ENCODE peak calls at places on chromosomes 16 and 17, in eight cellular contexts. One of them, this sample, is unnamed.

GRCh38 chr17:67359960-67360817 is 6.2 kb downstream of the PSMD12 start:
- DNase-seq in PC-9: no peak
- DNase-seq in A673: peak
- DNase-seq in A549: peak
- DNase-seq in tibial nerve: no peak
- DNase-seq in activated CD8-positive, alpha-beta T cell treated with anti-CD3 and anti-CD28 coated beads for 36 hours: peak
- DNase-seq in astrocyte of the cerebellum: no peak
- DNase-seq in HFF-Myc: no peak
- DNase-seq in this sample: no peak

GRCh38 chr16:65494080-65494479 is 372.2 kb upstream of the CDH11 start:
- DNase-seq in PC-9: no peak
- DNase-seq in A673: peak
- DNase-seq in A549: no peak
- DNase-seq in tibial nerve: no peak
- DNase-seq in activated CD8-positive, alpha-beta T cell treated with anti-CD3 and anti-CD28 coated beads for 36 hours: no peak
- DNase-seq in astrocyte of the cerebellum: no peak
- DNase-seq in HFF-Myc: no peak
- DNase-seq in this sample: no peak

GRCh38 chr17:76102944-76103273 is 678 bp downstream of the EXOC7 start:
- DNase-seq in PC-9: no peak
- DNase-seq in A673: no peak
- DNase-seq in A549: no peak
- DNase-seq in tibial nerve: no peak
- DNase-seq in activated CD8-positive, alpha-beta T cell treated with anti-CD3 and anti-CD28 coated beads for 36 hours: no peak
- DNase-seq in astrocyte of the cerebellum: no peak
- DNase-seq in HFF-Myc: no peak
- DNase-seq in this sample: no peak

GRCh38 chr17:48499248-48499647 is 31.6 kb downstream of the HOXB1 start:
- DNase-seq in PC-9: no peak
- DNase-seq in A673: no peak
- DNase-seq in A549: no peak
- DNase-seq in tibial nerve: no peak
- DNase-seq in activated CD8-positive, alpha-beta T cell treated with anti-CD3 and anti-CD28 coated beads for 36 hours: no peak
- DNase-seq in astrocyte of the cerebellum: no peak
- DNase-seq in HFF-Myc: no peak
- DNase-seq in this sample: no peak

GRCh38 chr16:50475170-50475569 is 73.0 kb upstream of the NKD1 start:
- DNase-seq in PC-9: no peak
- DNase-seq in A673: no peak
- DNase-seq in A549: no peak
- DNase-seq in tibial nerve: no peak
- DNase-seq in activated CD8-positive, alpha-beta T cell treated with anti-CD3 and anti-CD28 coated beads for 36 hours: no peak
- DNase-seq in astrocyte of the cerebellum: no peak
- DNase-seq in HFF-Myc: no peak
- DNase-seq in this sample: no peak

GRCh38 chr17:77875881-77876509 is 82.5 kb upstream of the TNRC6C start:
- DNase-seq in PC-9: no peak
- DNase-seq in A673: no peak
- DNase-seq in A549: peak
- DNase-seq in tibial nerve: no peak
- DNase-seq in activated CD8-positive, alpha-beta T cell treated with anti-CD3 and anti-CD28 coated beads for 36 hours: peak
- DNase-seq in astrocyte of the cerebellum: no peak
- DNase-seq in HFF-Myc: no peak
- DNase-seq in this sample: no peak

GRCh38 chr16:80407265-80407987 is 133.4 kb upstream of the DYNLRB2 start:
- DNase-seq in PC-9: no peak
- DNase-seq in A673: no peak
- DNase-seq in A549: no peak
- DNase-seq in tibial nerve: no peak
- DNase-seq in activated CD8-positive, alpha-beta T cell treated with anti-CD3 and anti-CD28 coated beads for 36 hours: no peak
- DNase-seq in astrocyte of the cerebellum: no peak
- DNase-seq in HFF-Myc: no peak
- DNase-seq in this sample: no peak

GRCh38 chr17:30956764-30957374 is 14.0 kb upstream of the RNF135 start:
- DNase-seq in PC-9: no peak
- DNase-seq in A673: no peak
- DNase-seq in A549: no peak
- DNase-seq in tibial nerve: no peak
- DNase-seq in activated CD8-positive, alpha-beta T cell treated with anti-CD3 and anti-CD28 coated beads for 36 hours: no peak
- DNase-seq in astrocyte of the cerebellum: peak
- DNase-seq in HFF-Myc: no peak
- DNase-seq in this sample: no peak

GRCh38 chr17:1908699-1909309 is 79.0 kb downstream of the RPA1 start:
- DNase-seq in PC-9: peak
- DNase-seq in A673: peak
- DNase-seq in A549: peak
- DNase-seq in tibial nerve: peak
- DNase-seq in activated CD8-positive, alpha-beta T cell treated with anti-CD3 and anti-CD28 coated beads for 36 hours: peak
- DNase-seq in astrocyte of the cerebellum: peak
- DNase-seq in HFF-Myc: peak
- DNase-seq in this sample: peak

GRCh38 chr17:81652901-81653771 is 3.2 kb downstream of the PDE6G start:
- DNase-seq in PC-9: no peak
- DNase-seq in A673: no peak
- DNase-seq in A549: no peak
- DNase-seq in tibial nerve: no peak
- DNase-seq in activated CD8-positive, alpha-beta T cell treated with anti-CD3 and anti-CD28 coated beads for 36 hours: peak
- DNase-seq in astrocyte of the cerebellum: no peak
- DNase-seq in HFF-Myc: no peak
- DNase-seq in this sample: no peak

GRCh38 chr17:77735341-77736206 is 222.9 kb upstream of the TNRC6C start:
- DNase-seq in PC-9: no peak
- DNase-seq in A673: peak
- DNase-seq in A549: no peak
- DNase-seq in tibial nerve: no peak
- DNase-seq in activated CD8-positive, alpha-beta T cell treated with anti-CD3 and anti-CD28 coated beads for 36 hours: no peak
- DNase-seq in astrocyte of the cerebellum: no peak
- DNase-seq in HFF-Myc: no peak
- DNase-seq in this sample: no peak

GRCh38 chr16:27273670-27274522 is 5.3 kb upstream of the NSMCE1 start:
- DNase-seq in PC-9: no peak
- DNase-seq in A673: no peak
- DNase-seq in A549: peak
- DNase-seq in tibial nerve: no peak
- DNase-seq in activated CD8-positive, alpha-beta T cell treated with anti-CD3 and anti-CD28 coated beads for 36 hours: peak
- DNase-seq in astrocyte of the cerebellum: peak
- DNase-seq in HFF-Myc: no peak
- DNase-seq in this sample: no peak

GRCh38 chr17:5011928-5012327 is 14.2 kb downstream of the KIF1C start:
- DNase-seq in PC-9: no peak
- DNase-seq in A673: no peak
- DNase-seq in A549: no peak
- DNase-seq in tibial nerve: no peak
- DNase-seq in activated CD8-positive, alpha-beta T cell treated with anti-CD3 and anti-CD28 coated beads for 36 hours: peak
- DNase-seq in astrocyte of the cerebellum: no peak
- DNase-seq in HFF-Myc: no peak
- DNase-seq in this sample: no peak

GRCh38 chr16:79132745-79133144 is 467.8 kb downstream of the MAF start:
- DNase-seq in PC-9: no peak
- DNase-seq in A673: no peak
- DNase-seq in A549: no peak
- DNase-seq in tibial nerve: no peak
- DNase-seq in activated CD8-positive, alpha-beta T cell treated with anti-CD3 and anti-CD28 coated beads for 36 hours: no peak
- DNase-seq in astrocyte of the cerebellum: no peak
- DNase-seq in HFF-Myc: no peak
- DNase-seq in this sample: no peak

GRCh38 chr16:56792960-56793359 is 63.0 kb downstream of the NUP93 start:
- DNase-seq in PC-9: no peak
- DNase-seq in A673: peak
- DNase-seq in A549: no peak
- DNase-seq in tibial nerve: no peak
- DNase-seq in activated CD8-positive, alpha-beta T cell treated with anti-CD3 and anti-CD28 coated beads for 36 hours: no peak
- DNase-seq in astrocyte of the cerebellum: no peak
- DNase-seq in HFF-Myc: no peak
- DNase-seq in this sample: no peak

GRCh38 chr16:56797861-56798260 is 67.1 kb upstream of the SLC12A3 start:
- DNase-seq in PC-9: no peak
- DNase-seq in A673: no peak
- DNase-seq in A549: no peak
- DNase-seq in tibial nerve: no peak
- DNase-seq in activated CD8-positive, alpha-beta T cell treated with anti-CD3 and anti-CD28 coated beads for 36 hours: no peak
- DNase-seq in astrocyte of the cerebellum: no peak
- DNase-seq in HFF-Myc: no peak
- DNase-seq in this sample: no peak

GRCh38 chr16:56789360-56789759 is 59.4 kb downstream of the NUP93 start:
- DNase-seq in PC-9: peak
- DNase-seq in A673: peak
- DNase-seq in A549: peak
- DNase-seq in tibial nerve: no peak
- DNase-seq in activated CD8-positive, alpha-beta T cell treated with anti-CD3 and anti-CD28 coated beads for 36 hours: peak
- DNase-seq in astrocyte of the cerebellum: peak
- DNase-seq in HFF-Myc: no peak
- DNase-seq in this sample: no peak

GRCh38 chr16:56795011-56795410 is 65.1 kb downstream of the NUP93 start:
- DNase-seq in PC-9: no peak
- DNase-seq in A673: no peak
- DNase-seq in A549: no peak
- DNase-seq in tibial nerve: no peak
- DNase-seq in activated CD8-positive, alpha-beta T cell treated with anti-CD3 and anti-CD28 coated beads for 36 hours: no peak
- DNase-seq in astrocyte of the cerebellum: no peak
- DNase-seq in HFF-Myc: no peak
- DNase-seq in this sample: no peak

GRCh38 chr16:56793504-56793903 is 63.6 kb downstream of the NUP93 start:
- DNase-seq in PC-9: no peak
- DNase-seq in A673: no peak
- DNase-seq in A549: peak
- DNase-seq in tibial nerve: no peak
- DNase-seq in activated CD8-positive, alpha-beta T cell treated with anti-CD3 and anti-CD28 coated beads for 36 hours: peak
- DNase-seq in astrocyte of the cerebellum: peak
- DNase-seq in HFF-Myc: no peak
- DNase-seq in this sample: no peak
- TF ChIP-seq CTCF in PC-9: peak
- TF ChIP-seq CTCF in A673: peak
- TF ChIP-seq CTCF in A549: peak
- TF ChIP-seq CTCF in tibial nerve: peak
- TF ChIP-seq CTCF in activated CD8-positive, alpha-beta T cell treated with anti-CD3 and anti-CD28 coated beads for 36 hours: no peak
- TF ChIP-seq CTCF in astrocyte of the cerebellum: peak
- TF ChIP-seq CTCF in HFF-Myc: peak
- TF ChIP-seq CTCF in this sample: peak

GRCh38 chr17:42904110-42904469 is 3.5 kb downstream of the G6PC1 start:
- DNase-seq in PC-9: no peak
- DNase-seq in A673: no peak
- DNase-seq in A549: no peak
- DNase-seq in tibial nerve: no peak
- DNase-seq in activated CD8-positive, alpha-beta T cell treated with anti-CD3 and anti-CD28 coated beads for 36 hours: no peak
- DNase-seq in astrocyte of the cerebellum: no peak
- DNase-seq in HFF-Myc: no peak
- DNase-seq in this sample: no peak
- TF ChIP-seq CTCF in PC-9: no peak
- TF ChIP-seq CTCF in A673: no peak
- TF ChIP-seq CTCF in A549: no peak
- TF ChIP-seq CTCF in tibial nerve: no peak
- TF ChIP-seq CTCF in activated CD8-positive, alpha-beta T cell treated with anti-CD3 and anti-CD28 coated beads for 36 hours: no peak
- TF ChIP-seq CTCF in astrocyte of the cerebellum: no peak
- TF ChIP-seq CTCF in HFF-Myc: no peak
- TF ChIP-seq CTCF in this sample: no peak

DNA sequence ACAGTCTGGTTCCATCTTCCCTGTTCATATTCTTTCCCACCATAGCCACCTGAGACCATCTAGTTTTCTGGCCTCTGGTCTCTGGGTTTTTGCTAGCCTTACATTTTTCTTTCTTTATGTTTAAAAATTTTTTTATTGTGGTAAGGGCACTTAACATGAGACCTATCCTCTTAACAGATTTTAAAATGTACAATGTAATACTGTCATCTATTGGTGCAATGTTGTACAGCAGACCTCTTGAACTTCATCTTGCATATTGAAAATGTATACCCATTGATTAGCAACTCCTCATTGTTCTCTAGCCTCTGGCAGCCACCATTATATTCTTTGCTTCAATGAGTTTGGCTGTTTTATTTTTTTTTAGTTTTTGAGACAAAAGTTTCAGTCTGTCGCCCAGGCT is 39.2 kb downstream of the ITGAM start:
- DNase-seq in PC-9: no peak
- DNase-seq in A673: no peak
- DNase-seq in A549: peak
- DNase-seq in tibial nerve: no peak
- DNase-seq in activated CD8-positive, alpha-beta T cell treated with anti-CD3 and anti-CD28 coated beads for 36 hours: no peak
- DNase-seq in astrocyte of the cerebellum: no peak
- DNase-seq in HFF-Myc: no peak
- DNase-seq in this sample: no peak
- TF ChIP-seq CTCF in PC-9: peak
- TF ChIP-seq CTCF in A673: peak
- TF ChIP-seq CTCF in A549: peak
- TF ChIP-seq CTCF in tibial nerve: no peak
- TF ChIP-seq CTCF in activated CD8-positive, alpha-beta T cell treated with anti-CD3 and anti-CD28 coated beads for 36 hours: no peak
- TF ChIP-seq CTCF in astrocyte of the cerebellum: no peak
- TF ChIP-seq CTCF in HFF-Myc: peak
- TF ChIP-seq CTCF in this sample: no peak

GRCh38 chr16:8398548-8398947 is 191.8 kb downstream of the TMEM114 start:
- DNase-seq in PC-9: no peak
- DNase-seq in A673: no peak
- DNase-seq in A549: no peak
- DNase-seq in tibial nerve: no peak
- DNase-seq in activated CD8-positive, alpha-beta T cell treated with anti-CD3 and anti-CD28 coated beads for 36 hours: no peak
- DNase-seq in astrocyte of the cerebellum: no peak
- DNase-seq in HFF-Myc: no peak
- DNase-seq in this sample: no peak

GRCh38 chr16:8402981-8403853 is 187.1 kb downstream of the TMEM114 start:
- DNase-seq in PC-9: no peak
- DNase-seq in A673: no peak
- DNase-seq in A549: no peak
- DNase-seq in tibial nerve: no peak
- DNase-seq in activated CD8-positive, alpha-beta T cell treated with anti-CD3 and anti-CD28 coated beads for 36 hours: no peak
- DNase-seq in astrocyte of the cerebellum: no peak
- DNase-seq in HFF-Myc: no peak
- DNase-seq in this sample: no peak

GRCh38 chr16:8407351-8407750 is 183.0 kb downstream of the TMEM114 start:
- DNase-seq in PC-9: no peak
- DNase-seq in A673: no peak
- DNase-seq in A549: no peak
- DNase-seq in tibial nerve: no peak
- DNase-seq in activated CD8-positive, alpha-beta T cell treated with anti-CD3 and anti-CD28 coated beads for 36 hours: no peak
- DNase-seq in astrocyte of the cerebellum: no peak
- DNase-seq in HFF-Myc: no peak
- DNase-seq in this sample: no peak

DNA sequence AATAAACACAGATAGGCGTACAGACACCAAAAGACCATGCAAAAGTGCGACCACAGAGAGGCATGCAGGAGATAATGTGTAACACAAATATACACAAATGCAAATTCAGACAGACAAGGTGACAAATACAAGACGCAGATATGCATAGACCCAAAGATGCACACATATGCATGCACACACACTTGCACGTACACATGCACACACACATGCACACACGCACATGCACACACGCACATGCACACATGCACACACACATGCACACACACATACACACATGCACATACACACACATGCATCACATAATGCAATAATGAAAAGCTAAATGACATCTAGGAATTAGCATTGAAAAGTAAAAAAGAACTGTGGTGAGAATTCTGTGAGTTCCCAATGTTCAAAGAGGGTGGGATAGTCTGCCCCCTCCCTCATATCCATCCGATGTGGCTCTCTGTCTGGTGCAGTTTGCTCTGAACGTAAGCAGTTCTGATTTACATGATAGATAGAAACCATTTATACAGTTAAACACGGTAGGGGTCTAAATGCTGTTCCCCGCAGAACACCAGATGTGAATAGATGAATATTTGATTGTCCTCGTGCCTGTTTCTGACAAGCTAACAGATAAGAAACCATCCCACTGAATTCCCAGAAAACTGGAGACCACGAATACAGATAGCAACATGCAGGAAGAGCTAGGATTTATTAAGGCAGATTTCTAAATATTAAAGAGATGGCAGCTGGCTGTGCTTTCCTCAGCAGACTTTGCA is 186.2 kb downstream of the TMEM114 start:
- DNase-seq in PC-9: no peak
- DNase-seq in A673: no peak
- DNase-seq in A549: no peak
- DNase-seq in tibial nerve: no peak
- DNase-seq in activated CD8-positive, alpha-beta T cell treated with anti-CD3 and anti-CD28 coated beads for 36 hours: no peak
- DNase-seq in astrocyte of the cerebellum: no peak
- DNase-seq in HFF-Myc: no peak
- DNase-seq in this sample: no peak
- TF ChIP-seq CTCF in PC-9: no peak
- TF ChIP-seq CTCF in A673: no peak
- TF ChIP-seq CTCF in A549: no peak
- TF ChIP-seq CTCF in tibial nerve: no peak
- TF ChIP-seq CTCF in activated CD8-positive, alpha-beta T cell treated with anti-CD3 and anti-CD28 coated beads for 36 hours: no peak
- TF ChIP-seq CTCF in astrocyte of the cerebellum: no peak
- TF ChIP-seq CTCF in HFF-Myc: no peak
- TF ChIP-seq CTCF in this sample: no peak

This sample was measured in BJ.